ENCODE peak calls at places on chromosomes 4 and X, in eight cellular contexts. V is AG09319, Z is AG10803, X is RWPE1, G is esophagus muscularis mucosa, D is MM.1S, W is upper lobe of right lung, J is GM10248. M is an unnamed sample.

GRCh38 chr4:95153182-95153581 is 395.4 kb downstream of the BMPR1B start:
- DNase-seq in V (no peak), Z (no peak), X (no peak), G (no peak), D (no peak), W (no peak), J (no peak), M (no peak)

GRCh38 chr4:58113083-58113482 is 1002.9 kb upstream of the IGFBP7 start:
- DNase-seq in V (no peak), Z (no peak), X (no peak), G (no peak), D (no peak), W (no peak), J (no peak), M (no peak)

GRCh38 chrX:39242187-39242586 is 440.9 kb downstream of the MID1IP1 start:
- DNase-seq in V (no peak), Z (no peak), X (peak), G (no peak), D (peak), W (no peak), J (peak), M (peak)

GRCh38 chr4:174119818-174120217 is 163.6 kb downstream of the FBXO8 start:
- DNase-seq in V (no peak), Z (no peak), X (no peak), G (no peak), D (no peak), W (no peak), J (no peak), M (no peak)

GRCh38 chr4:70849277-70849676 is 9.6 kb upstream of the GRSF1 start:
- DNase-seq in V (no peak), Z (no peak), X (no peak), G (no peak), D (no peak), W (no peak), J (no peak), M (no peak)

GRCh38 chr4:683982-684571 is 4.9 kb downstream of the SLC49A3 start:
- DNase-seq in V (no peak), Z (peak), X (no peak), G (no peak), D (no peak), W (peak), J (peak), M (peak)

GRCh38 chr4:7513731-7514130 is 79.0 kb upstream of the PSAPL1 start:
- DNase-seq in V (no peak), Z (peak), X (peak), G (no peak), D (no peak), W (no peak), J (no peak), M (no peak)

GRCh38 chr4:140866492-140867005 is 110.4 kb upstream of the TBC1D9 start:
- DNase-seq in V (no peak), Z (no peak), X (no peak), G (no peak), D (no peak), W (no peak), J (no peak), M (no peak)

GRCh38 chrX:75746891-75747639 is 38.0 kb downstream of the MAGEE2 start:
- DNase-seq in V (no peak), Z (peak), X (peak), G (no peak), D (no peak), W (peak), J (no peak), M (peak)

GRCh38 chr4:54719378-54719777 is 61.6 kb downstream of the KIT start:
- DNase-seq in V (no peak), Z (no peak), X (no peak), G (no peak), D (no peak), W (no peak), J (no peak), M (no peak)

GRCh38 chr4:89439533-89439932 is 131.9 kb upstream of the GPRIN3 start:
- DNase-seq in V (no peak), Z (no peak), X (no peak), G (no peak), D (no peak), W (no peak), J (no peak), M (peak)

GRCh38 chr4:152243890-152244595 is 291.8 kb downstream of the FBXW7 start:
- DNase-seq in V (no peak), Z (peak), X (no peak), G (peak), D (no peak), W (no peak), J (no peak), M (no peak)

GRCh38 chr4:64781737-64782326 is 372.6 kb upstream of the TECRL start:
- DNase-seq in V (no peak), Z (peak), X (peak), G (no peak), D (peak), W (no peak), J (no peak), M (peak)

GRCh38 chr4:20281453-20281852 is 29.7 kb downstream of the SLIT2 start:
- DNase-seq in V (no peak), Z (no peak), X (no peak), G (no peak), D (no peak), W (no peak), J (no peak), M (no peak)

DNA sequence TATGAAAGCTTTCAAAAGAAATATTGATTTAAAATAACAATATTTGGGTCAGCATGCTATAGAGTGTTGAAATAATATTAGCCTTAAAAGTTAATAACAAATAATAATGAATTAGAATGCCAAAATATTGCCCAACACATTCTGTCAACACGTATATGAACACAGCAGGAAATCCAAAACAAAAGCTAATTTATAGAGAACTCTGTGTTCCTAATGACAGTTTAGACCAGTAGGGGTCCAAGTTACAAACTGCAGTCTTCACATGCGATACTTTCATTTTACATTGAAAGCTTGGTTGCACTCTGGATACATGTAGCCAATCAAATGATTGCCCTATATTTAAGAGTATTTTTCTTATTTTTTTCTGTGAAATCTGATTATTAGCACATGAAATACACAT is 274.4 kb downstream of the DCTD start:
- DNase-seq in V (no peak), Z (peak), X (peak), G (no peak), D (peak), W (no peak), J (no peak), M (no peak)
- TF ChIP-seq CTCF in V (peak), Z (peak), X (no peak), G (no peak), D (peak), W (no peak), J (no peak), M (no peak)

GRCh38 chrX:65740909-65741308 is 73.5 kb downstream of the MSN start:
- DNase-seq in V (no peak), Z (no peak), X (no peak), G (no peak), D (no peak), W (no peak), J (no peak), M (no peak)
- TF ChIP-seq CTCF in V (no peak), Z (no peak), X (no peak), G (no peak), D (no peak), W (no peak), J (no peak), M (no peak)

GRCh38 chrX:34578237-34578636 is 78.8 kb downstream of the TMEM47 start:
- DNase-seq in V (peak), Z (peak), X (no peak), G (no peak), D (peak), W (no peak), J (no peak), M (no peak)
- TF ChIP-seq CTCF in V (peak), Z (peak), X (no peak), G (peak), D (peak), W (peak), J (no peak), M (no peak)

GRCh38 chr4:154911097-154911496 is 130.0 kb downstream of the RBM46 start:
- DNase-seq in V (no peak), Z (peak), X (no peak), G (no peak), D (no peak), W (no peak), J (no peak), M (no peak)
- TF ChIP-seq CTCF in V (peak), Z (peak), X (no peak), G (no peak), D (no peak), W (no peak), J (no peak), M (no peak)

DNA sequence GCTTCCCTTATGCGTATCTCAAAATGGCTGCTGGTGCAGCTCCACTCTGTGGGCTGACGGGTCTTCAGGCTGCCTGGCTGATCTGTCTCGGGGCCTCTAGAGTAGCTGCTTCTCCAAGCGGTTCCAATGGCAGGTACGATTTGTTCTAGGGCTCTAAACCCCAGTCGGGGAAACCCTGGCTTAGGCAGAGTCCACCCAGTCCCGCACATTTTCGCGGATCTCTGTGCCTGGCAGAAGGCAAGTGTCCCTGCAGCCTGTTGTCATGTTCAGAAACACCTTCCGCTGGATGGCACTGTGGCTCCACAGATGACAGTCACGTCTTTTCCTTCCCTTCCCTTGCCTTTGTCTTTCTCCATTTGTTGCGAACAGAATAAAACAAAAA is 54.4 kb downstream of the NBDY start:
- DNase-seq in V (peak), Z (no peak), X (no peak), G (no peak), D (peak), W (no peak), J (no peak), M (no peak)
- TF ChIP-seq CTCF in V (peak), Z (no peak), X (no peak), G (peak), D (peak), W (no peak), J (no peak), M (peak)